ENCODE peak calls at places on chromosomes 13 and 19, in six cellular contexts. W, R, H, O, F and K are unnamed samples.

GRCh38 chr13:101700598-101700997 is 248.1 kb downstream of the ITGBL1 start:
- DNase-seq in W (peak; percentile 84), R (no peak), H (no peak), O (no peak), F (no peak), K (no peak)

GRCh38 chr13:30730526-30730925 is 4.8 kb upstream of the ALOX5AP start:
- DNase-seq in W (no peak), R (no peak), H (no peak), O (no peak), F (no peak), K (no peak)

GRCh38 chr19:47704024-47704423 is 9.2 kb upstream of the EHD2 start:
- DNase-seq in W (peak; percentile 85), R (peak; percentile 50), H (no peak), O (no peak), F (no peak), K (no peak)

GRCh38 chr13:97231832-97232201 is 9.7 kb downstream of the MBNL2 start:
- DNase-seq in W (no peak), R (no peak), H (no peak), O (no peak), F (no peak), K (no peak)

GRCh38 chr13:87954116-87954515 is 282.9 kb downstream of the SLITRK5 start:
- DNase-seq in W (peak; percentile 3), R (no peak), H (no peak), O (no peak), F (no peak), K (no peak)

GRCh38 chr13:44364019-44364418 is 9.6 kb upstream of the SERP2 start:
- DNase-seq in W (no peak), R (no peak), H (no peak), O (no peak), F (no peak), K (no peak)

GRCh38 chr13:41289463-41289881 is 21.6 kb upstream of the NAA16 start:
- DNase-seq in W (no peak), R (no peak), H (no peak), O (no peak), F (no peak), K (no peak)

GRCh38 chr19:39083599-39083982 is 577 bp upstream of the ACP7 start:
- DNase-seq in W (no peak), R (no peak), H (no peak), O (no peak), F (no peak), K (no peak)

GRCh38 chr19:1466461-1467227 is 12.4 kb downstream of the C19orf25 start:
- DNase-seq in W (no peak), R (no peak), H (no peak), O (no peak), F (no peak), K (no peak)

GRCh38 chr13:28754698-28755545 is 36.2 kb upstream of the SLC46A3 start:
- DNase-seq in W (no peak), R (no peak), H (no peak), O (no peak), F (peak; percentile 53), K (no peak)

GRCh38 chr19:14979498-14980255 is at the start of gene SLC1A6:
- DNase-seq in W (no peak), R (no peak), H (no peak), O (no peak), F (no peak), K (peak; percentile 16)

GRCh38 chr19:32397736-32398135 is 7.8 kb upstream of the DPY19L3 start:
- DNase-seq in W (peak; percentile 90), R (peak; percentile 41), H (no peak), O (no peak), F (no peak), K (no peak)